ENCODE peak calls at places on chromosomes 12 and 14, in ten cellular contexts. I is GM23248; Y is activated CD4-positive, alpha-beta T cell treated with anti-CD3 and anti-CD28 coated beads, Interleukin-2, amount 10 ng/mL, durations not matched to agents 7 days and 5 days; E is immature natural killer cell; U is NCI-H187; A is left colon; N is non-pigmented ciliary epithelial cell; M is posterior cingulate gyrus; K is activated T-helper 1 cell treated with anti-CD3 and anti-CD28 coated beads, Interleukin-12 subunit alpha, Interleukin-12 subunit beta, Interleukin-2, Interleukin-4 antibody, amounts not matched to agents 30 ng/mL and 10 ng/mL and 1 ng/mL, durations not matched to agents 14 hours and 24 hours and 36 hours; F is psoas muscle. O is an unnamed sample.
A peak's percentile ranks its signal among the peaks of the same experiment; 100 is the strongest.

GRCh38 chr12:15522574-15523187 is 200.4 kb downstream of the PTPRO start:
- DNase-seq in K (no peak), M (no peak), N (no peak), F (no peak), U (no peak), I (peak; percentile 79), A (no peak), E (no peak), Y (no peak), O (peak; percentile 50)

GRCh38 chr14:59464651-59465569 is at the start of gene GPR135:
- DNase-seq in N (no peak), A (peak; percentile 75), M (peak; percentile 64), I (peak; percentile 78), F (peak; percentile 77), E (peak; percentile 67), K (peak; percentile 43), Y (peak; percentile 62), U (peak; percentile 57), O (peak; percentile 53)

GRCh38 chr12:39240573-39240972 is 202.3 kb downstream of the KIF21A start:
- DNase-seq in M (no peak), Y (no peak), U (no peak), E (no peak), I (no peak), A (no peak), K (no peak), F (no peak), N (no peak), O (no peak)

GRCh38 chr12:75756112-75756511 is 244.7 kb upstream of the KRR1 start:
- DNase-seq in I (no peak), A (no peak), Y (no peak), K (no peak), F (no peak), M (no peak), U (no peak), N (no peak), E (no peak), O (no peak)

GRCh38 chr12:76708291-76708690 is 55.6 kb upstream of the ZDHHC17 start:
- DNase-seq in Y (no peak), M (no peak), A (no peak), F (no peak), N (no peak), I (no peak), U (no peak), E (no peak), K (no peak), O (no peak)

GRCh38 chr14:75428230-75429104 is 645 bp downstream of the JDP2 start:
- DNase-seq in F (peak; percentile 79), A (peak; percentile 72), E (no peak), N (no peak), K (peak; percentile 6), Y (no peak), M (peak; percentile 44), U (no peak), I (peak; percentile 73), O (peak; percentile 25)

GRCh38 chr12:88062464-88062863 is 33.3 kb upstream of the C12orf50 start:
- DNase-seq in Y (no peak), N (no peak), U (no peak), I (no peak), F (no peak), E (no peak), K (no peak), M (no peak), A (no peak), O (no peak)

GRCh38 chr14:55749201-55749812 is 169.3 kb downstream of the KTN1 start:
- DNase-seq in I (peak; percentile 35), Y (no peak), A (no peak), E (no peak), M (no peak), F (no peak), U (no peak), N (no peak), K (no peak), O (peak; percentile 33)

GRCh38 chr12:50597200-50598195 is 92.7 kb downstream of the DIP2B start:
- DNase-seq in K (peak; percentile 26), M (peak; percentile 28), A (no peak), F (no peak), N (peak; percentile 63), U (no peak), Y (peak; percentile 52), E (no peak), I (peak; percentile 95), O (peak; percentile 86)